ENCODE peak calls at places on chromosomes 3 and 15, in nine cellular contexts. W is small intestine, U is heart left ventricle, A is colonic mucosa, J is iPS DF 6.9, B is kidney epithelial cell, P is Karpas-422, Y is mesenchymal stem cell, E is PC-3. S is an unnamed sample.

GRCh38 chr3:161950318-161950717 is 453.7 kb downstream of the OTOL1 start:
- DNase-seq in W (no peak), U (no peak), A (no peak), J (no peak), B (no peak), P (no peak), Y (no peak), E (no peak), S (no peak)

GRCh38 chr3:29348311-29348710 is 67.4 kb downstream of the RBMS3 start:
- DNase-seq in W (no peak), U (no peak), A (no peak), J (no peak), B (no peak), P (no peak), Y (no peak), E (no peak), S (no peak)

GRCh38 chr15:60423540-60423939 is 25.8 kb upstream of the ANXA2 start:
- DNase-seq in W (no peak), U (no peak), A (no peak), J (no peak), B (peak; percentile 90), P (no peak), Y (peak; percentile 91), E (peak; percentile 88), S (peak; percentile 49)

GRCh38 chr15:65379986-65380385 is 2.2 kb upstream of the IGDCC3 start:
- DNase-seq in W (no peak), U (no peak), A (no peak), J (no peak), B (no peak), P (no peak), Y (no peak), E (no peak), S (no peak)

GRCh38 chr3:51703026-51703775 is 3.7 kb upstream of the GRM2 start:
- DNase-seq in W (no peak), U (peak; percentile 39), A (no peak), J (no peak), B (no peak), P (no peak), Y (no peak), E (no peak), S (no peak)

GRCh38 chr3:183491923-183492848 is 63.3 kb downstream of the KLHL6 start:
- DNase-seq in W (no peak), U (no peak), A (no peak), J (no peak), B (no peak), P (no peak), Y (no peak), E (no peak), S (no peak)

GRCh38 chr3:64595253-64595694 is 92.5 kb downstream of the ADAMTS9 start:
- DNase-seq in W (no peak), U (peak; percentile 59), A (no peak), J (no peak), B (peak; percentile 34), P (peak; percentile 19), Y (peak; percentile 39), E (peak; percentile 5), S (peak; percentile 72)

GRCh38 chr3:4043867-4044575 is 244.8 kb downstream of the LRRN1 start:
- DNase-seq in W (no peak), U (no peak), A (no peak), J (no peak), B (peak; percentile 5), P (peak; percentile 53), Y (no peak), E (no peak), S (peak; percentile 42)

GRCh38 chr3:115698851-115699535 is 75.7 kb downstream of the GAP43 start:
- DNase-seq in W (no peak), U (no peak), A (no peak), J (peak; percentile 64), B (no peak), P (no peak), Y (peak; percentile 40), E (no peak), S (no peak)

DNA sequence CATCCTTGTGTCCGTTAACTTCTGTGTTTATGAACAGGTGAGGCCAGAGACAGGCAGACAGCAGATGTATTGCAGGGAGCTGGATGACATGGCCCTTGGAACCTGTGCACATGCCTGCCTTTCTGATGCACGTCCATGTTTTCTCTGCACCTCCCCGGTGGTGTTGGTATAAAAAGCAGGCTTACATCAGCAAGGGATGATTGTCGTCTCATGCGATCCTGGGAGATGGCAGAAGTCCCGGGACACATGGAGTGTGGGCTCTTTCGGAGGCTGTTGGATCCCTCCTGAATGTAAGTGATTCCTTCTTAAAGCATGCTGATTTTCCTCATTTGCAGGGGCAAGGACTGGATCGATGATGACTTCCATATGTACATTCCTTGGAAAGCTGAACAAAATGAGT is 134.8 kb downstream of the SNRPN start:
- DNase-seq in W (no peak), U (no peak), A (no peak), J (no peak), B (no peak), P (no peak), Y (no peak), E (no peak), S (no peak)
- H3K36me3 ChIP-seq in W (peaks cover 3% of the 10 kb centered on the region), U (peaks cover 94% of the 10 kb centered on the region), A (no peaks in the 10 kb centered on the region), J (peaks cover 66% of the 10 kb centered on the region), B (no peaks in the 10 kb centered on the region), P (peaks cover 72% of the 10 kb centered on the region), Y (peaks cover 77% of the 10 kb centered on the region), E (peaks cover 34% of the 10 kb centered on the region), S (no peaks in the 10 kb centered on the region)

GRCh38 chr3:16838561-16838960 is 46.2 kb upstream of the PLCL2 start:
- DNase-seq in W (peak; percentile 64), U (no peak), A (peak; percentile 40), J (no peak), B (no peak), P (no peak), Y (no peak), E (no peak), S (no peak)
- H3K4me3 ChIP-seq in W (no peak overlapping the region), U (no peak overlapping the region), A (no peak overlapping the region), J (no peak overlapping the region), B (no peak overlapping the region), P (no peak overlapping the region), Y (no peak overlapping the region), E (no peak overlapping the region), S (no peak overlapping the region)

GRCh38 chr3:106185949-106186348 is 317.1 kb upstream of the CBLB start:
- DNase-seq in W (no peak), U (no peak), A (no peak), J (no peak), B (no peak), P (no peak), Y (no peak), E (no peak), S (no peak)
- H3K27me3 ChIP-seq in W (no peaks in the 10 kb centered on the region), U (no peaks in the 10 kb centered on the region), A (no peaks in the 10 kb centered on the region), J (no peaks in the 10 kb centered on the region), B (no peaks in the 10 kb centered on the region), P (peaks cover 3% of the 10 kb centered on the region), Y (no peaks in the 10 kb centered on the region), E (no peaks in the 10 kb centered on the region), S (no peaks in the 10 kb centered on the region)

GRCh38 chr15:49430046-49430445 is 7.0 kb downstream of the FGF7 start:
- DNase-seq in W (no peak), U (no peak), A (no peak), J (no peak), B (no peak), P (no peak), Y (no peak), E (no peak), S (no peak)
- H3K36me3 ChIP-seq in W (no peaks in the 10 kb centered on the region), U (no peaks in the 10 kb centered on the region), A (no peaks in the 10 kb centered on the region), J (no peaks in the 10 kb centered on the region), B (no peaks in the 10 kb centered on the region), P (no peaks in the 10 kb centered on the region), Y (no peaks in the 10 kb centered on the region), E (no peaks in the 10 kb centered on the region), S (peaks cover 18% of the 10 kb centered on the region)

GRCh38 chr3:155286745-155287144 is 6.7 kb downstream of the STRIT1 start:
- DNase-seq in W (no peak), U (no peak), A (no peak), J (no peak), B (no peak), P (no peak), Y (no peak), E (no peak), S (no peak)

GRCh38 chr3:155285936-155286335 is 7.5 kb downstream of the STRIT1 start:
- DNase-seq in W (no peak), U (no peak), A (no peak), J (no peak), B (no peak), P (no peak), Y (no peak), E (no peak), S (no peak)

GRCh38 chr3:155283092-155284056 is 10.1 kb downstream of the STRIT1 start:
- DNase-seq in W (no peak), U (no peak), A (no peak), J (no peak), B (no peak), P (no peak), Y (no peak), E (peak; percentile 18), S (no peak)

GRCh38 chr3:155282416-155283091 is 10.9 kb downstream of the STRIT1 start:
- DNase-seq in W (no peak), U (no peak), A (no peak), J (no peak), B (no peak), P (no peak), Y (no peak), E (peak; percentile 34), S (no peak)

DNA sequence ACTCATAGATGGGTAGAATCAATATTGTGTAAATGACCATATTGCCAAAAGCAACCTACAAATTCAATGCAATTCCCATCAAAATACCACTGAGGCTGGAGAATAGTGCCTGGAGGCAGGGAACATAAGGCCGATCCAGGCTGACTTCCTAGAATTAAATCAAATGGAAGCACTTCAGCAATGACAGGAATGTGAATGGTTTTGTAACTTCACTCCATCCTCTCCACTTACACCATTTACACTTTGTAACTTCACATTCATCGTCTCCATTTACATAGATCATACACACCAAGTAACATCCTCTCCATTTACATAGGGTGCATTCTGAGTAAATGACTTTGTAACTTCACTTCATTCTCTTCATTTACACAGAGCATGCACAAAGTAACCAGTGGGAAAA is 11.6 kb downstream of the STRIT1 start:
- DNase-seq in W (no peak), U (no peak), A (no peak), J (no peak), B (no peak), P (no peak), Y (no peak), E (no peak), S (no peak)
- H3K4me3 ChIP-seq in W (no peak overlapping the region), U (no peak overlapping the region), A (no peak overlapping the region), J (no peak overlapping the region), B (no peak overlapping the region), P (no peak overlapping the region), Y (no peak overlapping the region), E (no peak overlapping the region), S (no peak overlapping the region)

GRCh38 chr15:99873451-99873850 is 140.2 kb upstream of the LYSMD4 start:
- DNase-seq in W (no peak), U (no peak), A (no peak), J (no peak), B (no peak), P (no peak), Y (no peak), E (no peak), S (no peak)
- H3K27me3 ChIP-seq in W (no peaks in the 10 kb centered on the region), U (no peaks in the 10 kb centered on the region), A (no peaks in the 10 kb centered on the region), J (no peaks in the 10 kb centered on the region), B (no peaks in the 10 kb centered on the region), P (no peaks in the 10 kb centered on the region), Y (no peaks in the 10 kb centered on the region), E (peaks cover 71% of the 10 kb centered on the region), S (peaks cover 3% of the 10 kb centered on the region)